ENCODE peak calls at places on chromosomes 16 and 17, in six cellular contexts. S, W, B, I, X and N are unnamed samples.

GRCh38 chr16:647173-647902 is 1.8 kb upstream of the WDR90 start:
- DNase-seq in W (no peak), X (no peak), I (no peak), S (no peak), B (no peak), N (no peak)

GRCh38 chr16:17827313-17827712 is 356.6 kb upstream of the XYLT1 start:
- DNase-seq in B (no peak), W (no peak), I (no peak), S (no peak), X (no peak), N (no peak)

GRCh38 chr16:59632266-59632855 is 898.2 kb upstream of the GOT2 start:
- DNase-seq in W (no peak), I (no peak), X (no peak), S (no peak), B (peak), N (no peak)

GRCh38 chr17:36947922-36948716 is 635 bp upstream of the AATF start:
- DNase-seq in B (no peak), S (no peak), I (no peak), W (no peak), X (no peak), N (no peak)

GRCh38 chr16:4667203-4667983 is 26.0 kb upstream of the NUDT16L1 start:
- DNase-seq in W (no peak), I (no peak), X (no peak), S (no peak), B (no peak), N (no peak)

GRCh38 chr17:81536299-81537290 is 8.4 kb downstream of the FSCN2 start:
- DNase-seq in I (no peak), W (no peak), S (no peak), B (no peak), X (no peak), N (no peak)

GRCh38 chr17:41813039-41813680 is 356 bp downstream of the FKBP10 start:
- DNase-seq in W (no peak), B (no peak), I (no peak), S (no peak), X (no peak), N (no peak)

GRCh38 chr17:48100591-48101011 is 677 bp downstream of the CBX1 start:
- DNase-seq in W (peak), S (peak), X (peak), I (no peak), B (peak), N (peak)

GRCh38 chr16:11258553-11259287 is 2.7 kb upstream of the SOCS1 start:
- DNase-seq in X (no peak), B (no peak), S (no peak), I (peak), W (peak), N (peak)

GRCh38 chr16:31079342-31079944 is 5.2 kb downstream of the ZNF646 start:
- DNase-seq in I (no peak), S (no peak), W (no peak), X (no peak), B (no peak), N (no peak)

GRCh38 chr16:1042076-1042744 is 30.3 kb upstream of the SSTR5 start:
- DNase-seq in B (no peak), I (no peak), W (no peak), X (no peak), S (no peak), N (no peak)

GRCh38 chr16:87575027-87575804 is 27.1 kb upstream of the JPH3 start:
- DNase-seq in B (no peak), I (no peak), X (peak), S (no peak), W (no peak), N (no peak)

GRCh38 chr16:2838928-2839327 is 8.8 kb downstream of the ZG16B start:
- DNase-seq in X (no peak), B (peak), S (peak), I (peak), W (peak), N (peak)

GRCh38 chr17:73427198-73427597 is 115.4 kb upstream of the CDC42EP4 start:
- DNase-seq in S (peak), X (no peak), I (no peak), W (no peak), B (no peak), N (no peak)

GRCh38 chr16:71249399-71249798 is 18.9 kb upstream of the HYDIN start:
- DNase-seq in B (no peak), S (no peak), X (no peak), I (no peak), W (no peak), N (no peak)

GRCh38 chr16:1377406-1378010 is 25.8 kb downstream of the GNPTG start:
- DNase-seq in S (no peak), B (no peak), X (no peak), W (no peak), I (no peak), N (no peak)

GRCh38 chr17:45273551-45273957 is 11.7 kb upstream of the SPATA32 start:
- DNase-seq in B (no peak), X (no peak), S (no peak), W (no peak), I (no peak), N (peak)

GRCh38 chr16:85986931-85987749 is 88.2 kb downstream of the IRF8 start:
- DNase-seq in S (no peak), I (no peak), W (no peak), B (peak), X (no peak), N (peak)
- H3K4me3 ChIP-seq in S (no peak), I (peak), W (no peak), B (no peak), X (no peak), N (no peak)

DNA sequence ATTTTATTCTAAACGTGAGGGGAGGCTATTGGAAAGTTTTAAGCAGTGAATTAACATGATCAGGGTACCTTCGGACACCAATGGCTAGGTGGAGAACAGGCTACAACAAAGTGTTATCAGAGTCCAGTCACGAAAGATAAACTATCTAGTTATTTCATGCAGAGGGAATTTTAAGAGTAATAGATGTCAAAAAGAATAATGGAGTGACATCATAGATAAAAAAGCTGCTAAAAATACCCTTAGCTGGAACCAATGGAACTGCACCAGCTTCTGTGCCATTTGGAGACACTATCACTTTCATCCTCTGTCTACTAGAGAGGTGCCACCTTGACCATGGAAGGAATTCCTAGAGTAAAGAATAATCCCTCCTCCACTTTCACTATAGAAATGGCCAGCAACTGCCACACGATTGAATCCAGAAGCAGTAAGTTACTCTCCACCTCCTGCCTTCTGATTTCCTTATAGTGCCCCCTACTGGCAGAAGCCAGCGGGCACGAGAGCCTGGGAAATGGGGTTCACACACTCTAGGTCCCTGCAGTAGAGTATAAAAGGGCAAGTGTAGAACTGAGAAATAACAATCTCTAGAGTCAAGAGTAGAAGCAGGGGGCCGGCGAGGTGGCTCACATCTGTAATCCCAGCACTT is 2.8 kb upstream of the ALDH3A2 start:
- DNase-seq in I (no peak), B (peak), S (no peak), X (no peak), W (peak), N (no peak)
- TF ChIP-seq CTCF in I (peak), B (peak), S (peak), X (peak), W (peak), N (peak)

DNA sequence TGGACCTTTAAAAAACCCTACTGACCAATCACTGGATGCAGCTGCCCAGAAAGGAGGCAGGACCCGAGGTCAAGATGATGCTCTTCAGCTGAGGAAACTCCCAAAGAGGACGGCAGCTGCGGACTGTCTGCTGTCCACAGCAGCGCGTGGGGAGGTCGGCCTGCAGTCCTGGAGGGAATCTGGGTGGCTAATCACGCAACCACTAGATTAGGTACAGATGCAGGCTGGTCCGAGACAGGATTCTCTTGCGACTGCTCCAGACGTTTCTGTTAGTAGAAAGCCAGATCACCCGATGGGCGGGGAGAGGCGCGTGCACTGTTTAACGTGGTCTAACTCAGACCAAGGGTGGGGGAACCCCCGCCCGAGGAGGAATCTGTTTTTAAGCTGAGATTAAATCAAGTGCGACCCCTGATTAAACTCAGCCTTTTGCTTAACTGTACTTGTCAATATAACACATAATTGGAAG is 8.8 kb downstream of the CTRB2 start:
- DNase-seq in S (no peak), W (no peak), B (no peak), X (no peak), I (peak), N (no peak)
- H3K4me3 ChIP-seq in S (no peak), W (no peak), B (no peak), X (no peak), I (no peak), N (no peak)

DNA sequence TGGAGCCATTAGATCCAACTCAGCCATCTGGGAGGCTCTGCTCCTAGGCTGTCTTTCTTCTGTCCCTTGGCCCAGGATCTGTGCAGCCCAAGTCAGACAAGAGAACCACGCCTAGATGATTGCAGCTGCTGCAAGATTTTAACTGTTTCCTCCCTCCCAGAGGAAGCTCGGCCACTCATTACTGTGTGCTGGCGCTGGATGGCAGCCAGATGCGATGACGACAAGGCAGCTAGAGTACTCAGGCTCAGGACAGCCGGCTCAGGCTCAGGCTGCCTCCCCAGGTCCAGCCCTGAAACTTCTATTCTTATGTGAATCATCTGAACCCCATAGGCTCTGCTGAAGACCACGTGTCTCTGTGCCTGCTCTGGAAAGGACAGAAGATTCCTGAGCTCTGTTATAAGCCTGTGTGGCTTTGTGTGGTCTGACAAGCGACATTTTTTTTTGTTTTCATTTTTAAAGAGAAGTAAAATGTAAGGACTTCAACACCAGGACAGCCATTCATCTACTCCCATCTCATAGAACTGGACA is 32.1 kb upstream of the FBXW10B start:
- DNase-seq in S (peak), I (peak), W (peak), B (peak), X (peak), N (peak)
- TF ChIP-seq CTCF in S (no peak), I (no peak), W (no peak), B (no peak), X (no peak), N (peak)

DNA sequence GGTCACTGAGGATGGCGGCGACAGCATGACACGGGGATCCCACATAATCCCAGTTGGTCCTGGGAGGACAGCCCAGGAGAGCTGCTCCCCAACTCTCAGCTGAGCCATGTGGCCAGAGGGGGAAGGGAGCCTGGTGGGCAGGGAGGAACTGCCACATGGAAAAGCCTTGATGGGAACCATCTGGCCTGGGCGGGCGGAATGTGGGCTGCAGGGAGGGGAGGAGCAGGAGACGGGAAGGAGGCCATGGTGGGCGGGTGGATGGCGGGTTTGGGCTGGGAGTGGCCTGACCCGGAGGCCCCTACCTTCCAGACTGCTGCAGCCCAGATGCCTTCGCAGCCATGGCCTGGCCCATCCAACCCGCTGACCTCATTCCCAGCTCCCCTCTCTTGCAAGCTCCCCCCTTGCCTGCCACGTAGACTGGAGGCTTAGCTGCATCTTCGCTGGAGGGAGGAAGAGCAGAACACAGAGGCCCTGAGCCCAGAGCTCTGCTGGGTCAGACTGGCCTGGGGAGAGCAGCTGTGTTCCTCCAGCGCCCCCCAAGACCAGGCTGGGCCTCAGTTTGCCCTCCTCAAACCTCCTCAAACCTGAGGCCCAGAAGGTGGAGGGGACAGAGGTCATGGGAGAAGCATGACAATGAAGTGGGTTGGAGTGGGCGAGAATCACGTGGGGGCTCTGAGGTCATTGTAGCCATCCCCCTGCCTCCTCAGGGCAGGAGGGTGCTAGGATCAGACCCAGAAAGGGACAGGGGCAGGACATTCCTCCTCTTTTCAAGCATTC is 8.2 kb upstream of the COL1A1 start:
- DNase-seq in X (no peak), W (peak), S (no peak), B (peak), I (no peak), N (peak)
- H3K4me3 ChIP-seq in X (no peak), W (no peak), S (no peak), B (no peak), I (no peak), N (no peak)

GRCh38 chr16:86566601-86566965 is at the start of gene FOXC2:
- DNase-seq in X (no peak), W (peak), S (peak), B (peak), I (no peak), N (peak)

GRCh38 chr16:86566966-86567700 is 504 bp downstream of the FOXC2 start:
- DNase-seq in I (no peak), B (peak), W (no peak), X (no peak), S (no peak), N (peak)

GRCh38 chr16:86569843-86570447 is 3.3 kb downstream of the FOXC2 start:
- DNase-seq in S (no peak), I (no peak), X (no peak), B (no peak), W (no peak), N (no peak)

GRCh38 chr16:86568677-86569623 is 2.3 kb downstream of the FOXC2 start:
- DNase-seq in S (no peak), B (no peak), W (no peak), I (no peak), X (no peak), N (no peak)

DNA sequence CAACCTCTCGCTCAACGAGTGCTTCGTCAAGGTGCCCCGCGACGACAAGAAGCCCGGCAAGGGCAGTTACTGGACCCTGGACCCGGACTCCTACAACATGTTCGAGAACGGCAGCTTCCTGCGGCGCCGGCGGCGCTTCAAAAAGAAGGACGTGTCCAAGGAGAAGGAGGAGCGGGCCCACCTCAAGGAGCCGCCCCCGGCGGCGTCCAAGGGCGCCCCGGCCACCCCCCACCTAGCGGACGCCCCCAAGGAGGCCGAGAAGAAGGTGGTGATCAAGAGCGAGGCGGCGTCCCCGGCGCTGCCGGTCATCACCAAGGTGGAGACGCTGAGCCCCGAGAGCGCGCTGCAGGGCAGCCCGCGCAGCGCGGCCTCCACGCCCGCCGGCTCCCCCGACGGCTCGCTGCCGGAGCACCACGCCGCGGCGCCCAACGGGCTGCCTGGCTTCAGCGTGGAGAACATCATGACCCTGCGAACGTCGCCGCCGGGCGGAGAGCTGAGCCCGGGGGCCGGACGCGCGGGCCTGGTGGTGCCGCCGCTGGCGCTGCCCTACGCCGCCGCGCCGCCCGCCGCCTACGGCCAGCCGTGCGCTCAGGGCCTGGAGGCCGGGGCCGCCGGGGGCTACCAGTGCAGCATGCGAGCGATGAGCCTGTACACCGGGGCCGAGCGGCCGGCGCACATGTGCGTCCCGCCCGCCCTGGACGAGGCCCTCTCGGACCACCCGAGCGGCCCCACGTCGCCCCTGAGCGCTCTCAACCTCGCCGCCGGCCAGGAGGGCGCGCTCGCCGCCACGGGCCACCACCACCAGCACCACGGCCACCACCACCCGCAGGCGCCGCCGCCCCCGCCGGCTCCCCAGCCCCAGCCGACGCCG is 1.3 kb downstream of the FOXC2 start:
- DNase-seq in W (no peak), I (no peak), X (no peak), B (peak), S (no peak), N (no peak)
- TF ChIP-seq CTCF in W (no peak), I (no peak), X (no peak), B (peak), S (no peak), N (no peak)

DNA sequence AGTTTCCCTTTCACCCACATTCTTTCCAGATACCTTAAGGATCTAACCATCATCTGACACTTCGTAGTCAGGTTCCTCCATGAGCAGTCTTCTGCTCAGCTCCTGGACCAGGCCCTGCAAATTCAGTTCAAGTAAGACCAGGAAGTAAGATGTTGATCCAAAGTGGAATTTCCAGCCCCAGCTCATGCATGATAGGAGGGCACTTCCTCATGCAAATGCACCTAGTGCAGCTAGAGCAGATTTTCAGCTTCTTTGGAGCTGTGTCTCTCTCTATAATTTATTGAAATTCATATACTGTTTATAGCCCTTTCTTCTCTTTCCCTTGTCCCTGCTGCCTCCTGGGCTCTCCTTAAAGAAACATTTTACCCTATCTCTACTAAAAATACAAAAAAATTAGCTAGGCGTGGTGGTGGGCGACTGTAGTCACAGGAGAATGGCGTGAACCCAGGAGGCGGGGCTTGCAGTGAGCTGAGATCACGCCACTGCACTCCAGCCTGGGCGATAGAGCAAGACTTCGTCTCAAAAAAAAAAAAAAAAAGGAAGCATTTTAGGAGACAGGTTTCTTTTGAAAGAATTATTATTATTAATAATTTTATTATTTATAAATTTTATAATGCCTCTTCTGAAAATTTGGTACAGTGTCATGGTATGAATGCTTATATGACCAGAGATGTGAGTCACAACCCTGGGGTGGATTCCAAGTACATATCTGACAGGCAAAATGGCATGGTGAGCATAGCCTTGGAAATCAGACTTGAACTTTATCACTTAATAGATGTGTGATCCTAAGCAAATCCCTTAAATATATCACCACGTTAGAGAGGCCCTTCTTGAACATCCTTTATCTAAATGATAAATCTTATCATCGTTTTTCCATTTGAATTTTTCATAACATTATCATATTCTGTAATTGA is 94.3 kb downstream of the SSH2 start:
- DNase-seq in W (no peak), S (no peak), X (no peak), I (no peak), B (no peak), N (no peak)
- H3K4me3 ChIP-seq in W (no peak), S (no peak), X (no peak), I (no peak), B (no peak), N (no peak)